ENCODE peak calls at places on chromosomes 4 and X, in seven cellular contexts. G, R, K, H, B, O and Z are unnamed samples. For H3K4me1, the result is how much of the 10 kb centered on the place peaks cover.

GRCh38 chr4:122583906-122584305 is 37.0 kb downstream of the IL21 start:
- DNase-seq in R (no peak), H (no peak), K (peak), G (no peak), O (no peak), B (no peak), Z (no peak)

GRCh38 chr4:54169176-54169575 is 59.9 kb upstream of the PDGFRA start:
- DNase-seq in H (no peak), K (no peak), G (no peak), R (no peak), O (no peak), B (no peak), Z (no peak)

GRCh38 chr4:55406545-55406944 is 10.8 kb downstream of the TMEM165 start:
- DNase-seq in H (no peak), O (no peak), R (no peak), B (no peak), K (no peak), G (no peak), Z (no peak)

GRCh38 chrX:16386126-16386525 is 218.8 kb downstream of the MAGEB17 start:
- DNase-seq in H (no peak), O (no peak), G (no peak), K (no peak), B (no peak), R (no peak), Z (no peak)

GRCh38 chr4:137414802-137415201 is 117.5 kb downstream of the PCDH18 start:
- DNase-seq in R (no peak), H (no peak), K (no peak), O (no peak), G (no peak), B (no peak), Z (no peak)

GRCh38 chrX:39689374-39690104 is 408.2 kb downstream of the BCOR start:
- DNase-seq in O (peak), G (no peak), B (no peak), H (no peak), K (no peak), R (no peak), Z (peak)

GRCh38 chrX:39950035-39950688 is 147.6 kb downstream of the BCOR start:
- DNase-seq in G (no peak), H (no peak), R (no peak), B (no peak), O (no peak), K (no peak), Z (no peak)

GRCh38 chr4:147407261-147408045 is 73.4 kb upstream of the EDNRA start:
- DNase-seq in B (no peak), K (no peak), G (no peak), H (no peak), O (no peak), R (no peak), Z (peak)

GRCh38 chr4:78772526-78773084 is 3.5 kb upstream of the BMP2K start:
- DNase-seq in R (no peak), H (no peak), K (no peak), G (no peak), O (no peak), B (no peak), Z (no peak)

GRCh38 chr4:123339507-123340380 is 56.9 kb upstream of the SPRY1 start:
- DNase-seq in G (no peak), R (no peak), H (no peak), B (no peak), O (no peak), K (no peak), Z (no peak)

DNA sequence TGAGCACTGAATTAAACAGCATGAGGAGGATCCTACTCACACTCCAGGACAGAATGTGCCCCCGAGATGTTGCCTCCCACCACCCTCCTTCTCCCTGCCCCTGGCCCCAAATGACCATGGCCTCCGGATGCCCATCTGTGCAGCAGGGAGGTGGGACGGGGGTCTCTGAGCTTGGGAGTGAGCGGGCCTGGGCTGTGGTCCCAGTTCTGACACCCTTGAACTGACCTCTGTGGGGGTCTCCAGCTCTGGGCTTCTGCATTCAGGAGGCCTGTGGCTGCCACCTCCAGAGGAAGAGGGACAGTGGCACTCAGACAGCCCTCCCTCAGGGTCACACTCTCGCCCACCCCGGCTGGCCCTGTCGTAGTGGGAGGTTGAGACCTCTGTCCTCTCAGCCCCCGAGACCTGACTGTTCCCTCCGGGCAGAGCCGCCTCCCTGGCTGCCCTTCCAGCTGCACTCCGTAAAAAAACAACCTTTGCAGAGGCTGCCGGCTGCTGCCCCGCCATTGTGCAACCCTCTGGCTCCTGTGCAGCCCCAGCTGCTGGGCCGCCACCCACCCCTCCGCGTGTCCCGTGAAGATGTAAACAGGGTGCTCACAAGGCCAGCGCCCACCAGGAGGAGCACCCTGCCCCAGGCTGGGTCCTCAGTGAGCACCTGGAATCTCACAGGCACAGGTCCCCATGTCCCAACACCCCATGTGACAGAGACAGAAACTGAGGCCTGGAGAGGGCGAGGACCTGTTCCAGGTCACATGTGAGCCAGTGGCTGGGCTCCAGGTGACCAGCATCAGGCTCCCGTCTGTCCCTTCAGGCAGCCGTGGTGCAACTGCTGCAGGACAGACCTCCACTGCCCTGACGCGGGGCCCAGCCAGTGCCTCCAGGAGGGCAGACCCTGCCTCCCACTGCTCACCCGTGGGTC is 39.6 kb downstream of the HTRA3 start:
- DNase-seq in K (peak), O (no peak), H (peak), B (peak), G (peak), R (peak), Z (peak)
- TF ChIP-seq CTCF in K (no peak), O (no peak), H (no peak), B (no peak), G (no peak), R (peak), Z (no peak)

GRCh38 chr4:163672751-163673150 is 178.3 kb downstream of the TMA16 start:
- DNase-seq in K (no peak), O (no peak), R (no peak), B (no peak), G (no peak), H (no peak), Z (no peak)

GRCh38 chr4:163679189-163679588 is 184.7 kb downstream of the TMA16 start:
- DNase-seq in R (no peak), G (no peak), B (no peak), O (no peak), K (no peak), H (no peak), Z (no peak)

DNA sequence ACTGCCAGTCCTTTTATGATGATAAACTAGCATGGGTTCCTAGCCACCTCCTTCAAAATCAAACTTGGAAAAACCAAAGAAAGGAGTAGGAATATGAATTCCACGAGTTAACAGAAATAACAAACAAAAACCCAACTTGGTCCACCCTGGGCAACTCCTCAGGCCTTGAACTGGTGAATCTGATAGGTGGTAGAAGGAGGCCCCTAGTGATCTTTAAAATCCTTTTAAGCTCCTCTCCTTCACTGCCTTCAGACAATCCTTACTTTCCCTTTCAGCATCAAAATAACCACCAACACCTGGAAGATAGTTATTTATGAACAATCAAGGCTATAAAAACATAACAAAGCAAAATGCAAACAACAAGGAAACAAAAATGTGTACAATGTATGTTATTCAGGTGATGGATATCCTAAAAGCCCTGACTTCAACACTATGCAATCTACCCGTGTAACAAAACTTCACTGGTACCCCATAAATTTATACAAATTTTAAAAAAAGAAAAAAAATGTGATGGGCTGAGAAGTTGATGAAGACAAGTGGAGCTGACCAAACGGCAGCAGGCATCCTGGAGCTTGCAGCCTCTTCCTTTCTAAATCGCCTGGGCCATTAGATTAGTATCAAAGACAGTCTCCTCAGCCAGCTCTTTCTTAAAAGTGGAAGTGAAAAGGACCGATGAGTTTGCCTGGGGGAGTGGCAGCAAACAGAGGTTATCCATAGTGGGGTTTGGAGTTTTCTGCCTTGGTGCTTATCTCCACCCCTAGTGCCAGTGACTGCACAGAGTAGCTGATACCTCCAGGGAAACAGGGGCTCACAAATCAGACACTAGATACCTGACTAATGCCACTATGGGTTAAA is 179.6 kb downstream of the TMA16 start:
- DNase-seq in O (no peak), G (no peak), K (no peak), H (no peak), R (no peak), B (no peak), Z (no peak)
- H3K4me1 ChIP-seq in O (under half), G (under half), K (under half), H (under half), R (under half), B (under half), Z (under half)

DNA sequence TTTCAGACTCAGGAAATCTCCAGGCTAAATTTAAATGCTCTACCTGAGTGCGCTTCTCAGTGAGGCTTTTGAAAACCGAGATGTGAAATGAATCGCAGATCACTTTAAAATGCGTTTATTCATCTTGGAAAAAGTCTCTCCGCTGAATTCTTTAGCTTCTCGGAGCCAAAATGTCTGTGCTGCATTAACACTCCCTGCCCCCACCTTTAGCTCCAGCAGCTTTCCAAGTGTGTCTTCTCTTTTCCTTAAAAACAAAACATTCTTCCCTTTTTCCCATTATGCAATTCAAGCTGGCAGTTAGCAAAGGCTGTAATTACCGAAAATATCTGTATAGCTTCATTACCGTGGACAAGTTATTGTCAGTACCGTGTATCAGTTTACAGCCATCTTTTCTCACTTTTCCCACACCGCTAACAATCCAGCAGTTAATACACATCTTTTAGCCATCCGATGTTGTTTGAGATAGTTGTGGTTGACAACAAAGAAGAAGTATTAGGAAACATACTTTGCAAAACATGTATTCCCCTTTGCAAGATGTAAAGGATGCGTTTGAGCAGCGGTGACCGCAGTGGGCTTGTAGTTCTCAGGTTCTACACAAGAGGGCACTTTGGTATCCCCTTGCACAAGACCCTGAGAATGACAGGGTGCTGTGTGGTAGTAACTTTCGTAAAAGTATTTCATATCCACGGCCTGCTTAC is 136.1 kb upstream of the STX18 start:
- DNase-seq in R (no peak), H (no peak), O (no peak), G (no peak), K (no peak), B (no peak), Z (peak)
- TF ChIP-seq CTCF in R (peak), H (no peak), O (no peak), G (no peak), K (peak), B (no peak), Z (peak)

GRCh38 chr4:6775746-6776145 is 6.8 kb upstream of the KIAA0232 start:
- DNase-seq in R (no peak), B (peak), O (no peak), H (no peak), G (no peak), K (no peak), Z (no peak)

GRCh38 chr4:6773106-6773505 is 9.4 kb upstream of the KIAA0232 start:
- DNase-seq in R (no peak), G (no peak), B (peak), K (peak), H (no peak), O (no peak), Z (no peak)

GRCh38 chr4:6772223-6772928 is 10.2 kb upstream of the KIAA0232 start:
- DNase-seq in O (peak), B (peak), R (peak), K (peak), H (peak), G (no peak), Z (no peak)

GRCh38 chr4:6771229-6771671 is 11.3 kb upstream of the KIAA0232 start:
- DNase-seq in O (no peak), R (peak), G (peak), B (peak), H (peak), K (peak), Z (no peak)

GRCh38 chr4:6773616-6774540 is 8.6 kb upstream of the KIAA0232 start:
- DNase-seq in R (no peak), O (no peak), H (no peak), G (no peak), B (peak), K (no peak), Z (no peak)
- H3K4me1 ChIP-seq in R (under half), O (under half), H (under half), G (under half), B (under half), K (under half), Z (under half)

GRCh38 chrX:104918122-104918521 is 302.4 kb downstream of the TEX13A start:
- DNase-seq in R (no peak), H (no peak), K (no peak), B (no peak), O (no peak), G (no peak), Z (no peak)

GRCh38 chrX:104913348-104913747 is 307.1 kb downstream of the TEX13A start:
- DNase-seq in G (no peak), R (no peak), O (no peak), H (no peak), K (no peak), B (no peak), Z (peak)
- TF ChIP-seq CTCF in G (peak), R (no peak), O (peak), H (peak), K (no peak), B (no peak), Z (peak)

GRCh38 chr4:31021008-31021407 is 300.8 kb downstream of the PCDH7 start:
- DNase-seq in R (no peak), B (no peak), H (no peak), G (no peak), K (no peak), O (no peak), Z (no peak)
- H3K4me1 ChIP-seq in R (under half), B (under half), H (under half), G (under half), K (under half), O (under half), Z (under half)